ENCODE peak calls at places on chromosomes 6 and 20, in eight cellular contexts. C, K, Z, N, P, L, J and E are unnamed samples.

GRCh38 chr6:112618796-112619195 is 271.7 kb downstream of the RFPL4B start:
- DNase-seq in C (no peak), K (no peak), Z (peak; percentile 36), N (no peak), P (peak; percentile 39), L (no peak), J (peak; percentile 24), E (no peak)

GRCh38 chr6:155832596-155832995 is 377.0 kb upstream of the NOX3 start:
- DNase-seq in C (no peak), K (no peak), Z (no peak), N (no peak), P (peak; percentile 1), L (no peak), J (peak; percentile 43), E (no peak)

GRCh38 chr6:30935018-30935417 is 3.0 kb upstream of the SFTA2 start:
- DNase-seq in C (no peak), K (no peak), Z (no peak), N (no peak), P (no peak), L (no peak), J (no peak), E (peak; percentile 26)

GRCh38 chr6:37170273-37171140 is 555 bp downstream of the PIM1 start:
- DNase-seq in C (peak; percentile 71), K (peak; percentile 89), Z (peak; percentile 73), N (peak; percentile 34), P (peak; percentile 42), L (peak; percentile 50), J (peak; percentile 50), E (peak; percentile 44)

GRCh38 chr20:39289316-39289715 is 327.2 kb downstream of the DHX35 start:
- DNase-seq in C (no peak), K (no peak), Z (peak; percentile 9), N (peak; percentile 28), P (no peak), L (no peak), J (no peak), E (no peak)

GRCh38 chr6:90249044-90249443 is 47.6 kb downstream of the BACH2 start:
- DNase-seq in C (no peak), K (no peak), Z (no peak), N (no peak), P (no peak), L (no peak), J (peak; percentile 33), E (no peak)

GRCh38 chr6:111661541-111662041 is 55.9 kb upstream of the TRAF3IP2 start:
- DNase-seq in C (no peak), K (no peak), Z (peak; percentile 42), N (peak; percentile 66), P (no peak), L (no peak), J (no peak), E (no peak)

GRCh38 chr6:130303436-130303835 is 62.4 kb upstream of the TMEM200A start:
- DNase-seq in C (no peak), K (no peak), Z (no peak), N (no peak), P (peak; percentile 82), L (no peak), J (peak; percentile 58), E (no peak)

GRCh38 chr20:47453167-47453782 is 48.4 kb upstream of the NCOA3 start:
- DNase-seq in C (no peak), K (no peak), Z (no peak), N (no peak), P (peak; percentile 84), L (no peak), J (peak; percentile 96), E (peak; percentile 86)

GRCh38 chr6:166862287-166862977 is 93.9 kb downstream of the RNASET2 start:
- DNase-seq in C (no peak), K (peak; percentile 91), Z (peak; percentile 70), N (peak; percentile 41), P (no peak), L (no peak), J (no peak), E (no peak)

GRCh38 chr20:34260208-34260942 is 19.2 kb downstream of the ASIP start:
- DNase-seq in C (no peak), K (no peak), Z (no peak), N (no peak), P (peak; percentile 55), L (no peak), J (no peak), E (no peak)

GRCh38 chr6:106279179-106279578 is 46.4 kb downstream of the ATG5 start:
- DNase-seq in C (no peak), K (no peak), Z (no peak), N (no peak), P (peak; percentile 74), L (no peak), J (peak; percentile 86), E (no peak)

GRCh38 chr6:2264932-2265331 is 19.5 kb upstream of the GMDS start:
- DNase-seq in C (no peak), K (no peak), Z (no peak), N (no peak), P (peak; percentile 25), L (no peak), J (peak; percentile 62), E (peak; percentile 51)

GRCh38 chr6:146598785-146599405 is at the start of gene ADGB:
- DNase-seq in C (peak; percentile 73), K (peak; percentile 90), Z (peak; percentile 80), N (no peak), P (peak; percentile 40), L (peak; percentile 8), J (peak; percentile 70), E (peak; percentile 55)

GRCh38 chr20:10074513-10074912 is 39.7 kb downstream of the ANKEF1 start:
- DNase-seq in C (peak; percentile 62), K (peak; percentile 82), Z (no peak), N (no peak), P (peak; percentile 93), L (no peak), J (peak; percentile 91), E (peak; percentile 88)

GRCh38 chr6:36542041-36542440 is 5.2 kb downstream of the STK38 start:
- DNase-seq in C (no peak), K (no peak), Z (no peak), N (no peak), P (no peak), L (no peak), J (no peak), E (no peak)

GRCh38 chr6:116779569-116780164 is 14.1 kb upstream of the FAM162B start:
- DNase-seq in C (no peak), K (no peak), Z (peak; percentile 52), N (no peak), P (peak; percentile 36), L (no peak), J (peak; percentile 37), E (peak; percentile 8)

GRCh38 chr6:130815200-130816071 is 11.8 kb upstream of the SMLR1 start:
- DNase-seq in C (no peak), K (no peak), Z (no peak), N (no peak), P (no peak), L (no peak), J (no peak), E (no peak)

GRCh38 chr6:89413006-89413400 is 930 bp upstream of the RRAGD start:
- DNase-seq in C (no peak), K (no peak), Z (no peak), N (no peak), P (no peak), L (no peak), J (no peak), E (no peak)

GRCh38 chr6:109139109-109139508 is 43.8 kb downstream of the CEP57L1 start:
- DNase-seq in C (no peak), K (no peak), Z (no peak), N (no peak), P (peak; percentile 41), L (no peak), J (peak; percentile 68), E (peak; percentile 9)

GRCh38 chr20:63049191-63049518 is 42.4 kb upstream of the BHLHE23 start:
- DNase-seq in C (no peak), K (no peak), Z (no peak), N (no peak), P (no peak), L (no peak), J (no peak), E (no peak)

GRCh38 chr6:35736293-35736894 is 438 bp upstream of the ARMC12 start:
- DNase-seq in C (peak; percentile 89), K (peak; percentile 95), Z (peak; percentile 75), N (peak; percentile 61), P (peak; percentile 39), L (no peak), J (peak; percentile 71), E (peak; percentile 78)

GRCh38 chr20:60262967-60263603 is 304.9 kb downstream of the CDH26 start:
- DNase-seq in C (no peak), K (no peak), Z (peak; percentile 25), N (no peak), P (no peak), L (no peak), J (peak; percentile 42), E (peak; percentile 82)

GRCh38 chr6:146489489-146489888 is 54.1 kb upstream of the RAB32 start:
- DNase-seq in C (no peak), K (no peak), Z (no peak), N (no peak), P (no peak), L (no peak), J (no peak), E (no peak)

GRCh38 chr6:129513471-129513870 is 196.5 kb downstream of the ARHGAP18 start:
- DNase-seq in C (no peak), K (no peak), Z (no peak), N (no peak), P (peak; percentile 65), L (no peak), J (no peak), E (no peak)

GRCh38 chr6:143984670-143985069 is 23.4 kb downstream of the PLAGL1 start:
- DNase-seq in C (no peak), K (no peak), Z (no peak), N (no peak), P (no peak), L (no peak), J (no peak), E (no peak)